ENCODE peak calls at places on chromosome 12, in five cellular contexts. C is testis, M is pancreas, H is aorta, N is OCI-LY7. D is an unnamed sample.

GRCh38 chr12:3189282-3189681 is 112.1 kb downstream of the TSPAN9 start:
- DNase-seq in C (no peak), M (no peak), H (no peak), N (no peak), D (no peak)

GRCh38 chr12:42180990-42181611 is 36.4 kb upstream of the GXYLT1 start:
- DNase-seq in C (no peak), M (no peak), H (no peak), N (no peak), D (no peak)

GRCh38 chr12:113049976-113050742 is 6.4 kb upstream of the DTX1 start:
- DNase-seq in C (peak; percentile 69), M (no peak), H (no peak), N (peak; percentile 85), D (no peak)

GRCh38 chr12:79662046-79662811 is 28.5 kb downstream of the PAWR start:
- DNase-seq in C (no peak), M (no peak), H (no peak), N (no peak), D (no peak)

GRCh38 chr12:16198884-16199283 is 78.6 kb downstream of the SLC15A5 start:
- DNase-seq in C (no peak), M (no peak), H (no peak), N (peak; percentile 98), D (no peak)

GRCh38 chr12:80551897-80552296 is 107.9 kb downstream of the PTPRQ start:
- DNase-seq in C (no peak), M (no peak), H (no peak), N (no peak), D (no peak)

GRCh38 chr12:104709692-104710435 is 248.2 kb downstream of the SLC41A2 start:
- DNase-seq in C (no peak), M (no peak), H (peak; percentile 19), N (no peak), D (no peak)

GRCh38 chr12:113700943-113701342 is 229.3 kb upstream of the LHX5 start:
- DNase-seq in C (no peak), M (no peak), H (no peak), N (no peak), D (no peak)

GRCh38 chr12:12181516-12181915 is 85.3 kb downstream of the LRP6 start:
- DNase-seq in C (no peak), M (no peak), H (no peak), N (no peak), D (no peak)

GRCh38 chr12:111393700-111394275 is 11.9 kb upstream of the SH2B3 start:
- DNase-seq in C (no peak), M (no peak), H (peak; percentile 85), N (no peak), D (no peak)

GRCh38 chr12:132366341-132366861 is 37.0 kb upstream of the GALNT9 start:
- DNase-seq in C (no peak), M (no peak), H (peak; percentile 30), N (no peak), D (no peak)

GRCh38 chr12:87953257-87953860 is 75.8 kb downstream of the C12orf50 start:
- DNase-seq in C (peak; percentile 25), M (no peak), H (no peak), N (peak; percentile 5), D (no peak)

GRCh38 chr12:113145720-113146551 is 3.6 kb upstream of the CFAP73 start:
- DNase-seq in C (no peak), M (no peak), H (no peak), N (no peak), D (no peak)

GRCh38 chr12:51714666-51715065 is 123.6 kb downstream of the SCN8A start:
- DNase-seq in C (no peak), M (no peak), H (no peak), N (no peak), D (no peak)

GRCh38 chr12:15050664-15051063 is 77.8 kb downstream of the PDE6H start:
- DNase-seq in C (no peak), M (no peak), H (no peak), N (no peak), D (no peak)

GRCh38 chr12:82682851-82683261 is 3.9 kb upstream of the TMTC2 start:
- DNase-seq in C (no peak), M (no peak), H (no peak), N (peak; percentile 54), D (no peak)

GRCh38 chr12:57475271-57476161 is 4.2 kb downstream of the ARHGAP9 start:
- DNase-seq in C (peak; percentile 66), M (no peak), H (peak; percentile 75), N (no peak), D (no peak)

GRCh38 chr12:114141916-114142564 is 175.9 kb upstream of the RBM19 start:
- DNase-seq in C (no peak), M (no peak), H (no peak), N (no peak), D (no peak)

GRCh38 chr12:12051668-12052067 is 19.1 kb upstream of the BCL2L14 start:
- DNase-seq in C (no peak), M (no peak), H (no peak), N (no peak), D (no peak)

GRCh38 chr12:3768911-3769447 is 16.1 kb upstream of the CRACR2A start:
- DNase-seq in C (no peak), M (no peak), H (no peak), N (no peak), D (no peak)

GRCh38 chr12:71312767-71313375 is 126.7 kb upstream of the LGR5 start:
- DNase-seq in C (no peak), M (no peak), H (no peak), N (no peak), D (no peak)

DNA sequence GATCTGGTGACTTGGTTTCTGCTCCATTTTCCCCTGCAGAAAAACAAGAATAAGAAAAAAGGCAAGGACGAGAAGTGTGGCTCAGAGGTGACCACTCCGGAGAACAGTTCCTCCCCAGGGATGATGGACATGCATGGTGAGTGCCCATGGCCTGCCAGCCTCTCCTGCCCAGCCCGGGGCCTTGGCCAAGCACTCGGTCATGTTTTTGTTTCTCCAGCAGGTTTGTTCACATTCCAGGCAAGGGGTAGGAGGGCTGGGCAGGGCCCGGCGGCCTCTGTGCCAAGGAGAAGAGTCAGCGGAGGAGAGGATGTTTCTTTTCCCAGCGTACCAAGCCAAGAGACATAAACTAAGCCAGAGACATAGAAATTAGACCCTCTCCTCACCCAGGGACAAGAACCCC is 13.6 kb downstream of the BCL7A start:
- DNase-seq in C (no peak), M (peak; percentile 58), H (no peak), N (no peak), D (no peak)
- H3K27ac ChIP-seq in C (no peak overlapping the region), M (no peak overlapping the region), H (peak overlapping the region; percentile 4), N (no peak overlapping the region), D (no peak overlapping the region)

GRCh38 chr12:46265102-46265501 is 3.7 kb downstream of the SLC38A1 start:
- DNase-seq in C (no peak), M (no peak), H (no peak), N (no peak), D (no peak)

GRCh38 chr12:46264057-46264456 is 4.8 kb downstream of the SLC38A1 start:
- DNase-seq in C (no peak), M (no peak), H (no peak), N (no peak), D (no peak)

GRCh38 chr12:46265734-46266133 is 3.1 kb downstream of the SLC38A1 start:
- DNase-seq in C (no peak), M (no peak), H (no peak), N (no peak), D (no peak)

GRCh38 chr12:46261658-46262057 is 7.2 kb downstream of the SLC38A1 start:
- DNase-seq in C (no peak), M (no peak), H (no peak), N (no peak), D (no peak)

DNA sequence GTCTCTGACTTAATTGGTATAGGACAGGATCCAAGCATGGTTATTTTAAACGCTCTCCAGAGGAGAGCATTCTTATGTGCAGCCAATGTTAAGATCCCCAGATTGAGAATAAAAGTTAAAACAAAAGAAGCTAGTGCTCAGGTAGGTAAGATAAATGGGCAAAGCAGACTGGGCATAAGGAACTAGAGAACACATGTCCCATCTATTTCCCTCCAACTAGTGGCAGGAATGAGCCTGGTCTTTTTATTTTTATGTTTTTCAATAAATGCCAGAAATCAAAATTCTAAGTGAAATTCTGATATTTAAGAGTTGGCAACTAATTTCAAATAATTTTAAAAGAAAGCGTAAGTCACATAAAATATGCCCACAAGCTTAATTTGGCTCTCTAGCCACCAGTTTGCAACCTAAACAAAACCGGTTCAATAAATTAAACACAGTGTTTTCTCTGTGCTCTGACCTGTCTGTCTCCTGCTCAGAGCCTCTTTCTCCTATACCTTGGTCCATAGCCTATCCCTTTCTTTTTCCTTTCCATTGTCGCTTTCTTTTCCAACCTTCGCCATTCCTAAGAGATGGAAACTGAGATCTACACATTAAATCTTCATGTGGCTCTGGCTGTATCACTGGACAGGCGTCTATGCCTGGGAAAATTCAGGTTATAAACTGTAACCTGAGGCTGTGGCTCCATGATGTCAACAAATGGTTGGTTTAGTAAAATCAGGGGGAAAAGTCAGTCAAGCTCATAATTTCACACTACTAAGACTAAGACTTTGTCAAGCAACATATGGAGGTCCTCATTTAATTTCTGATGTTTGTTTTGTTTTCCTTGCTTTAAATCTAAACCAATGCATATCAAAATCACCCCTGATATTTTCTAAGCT is 5.5 kb downstream of the SLC38A1 start:
- DNase-seq in C (no peak), M (no peak), H (no peak), N (no peak), D (no peak)
- H3K27ac ChIP-seq in C (no peak overlapping the region), M (no peak overlapping the region), H (no peak overlapping the region), N (no peak overlapping the region), D (no peak overlapping the region)

GRCh38 chr12:47715877-47716548 is 9.3 kb downstream of the ENDOU start:
- DNase-seq in C (no peak), M (no peak), H (no peak), N (no peak), D (no peak)

GRCh38 chr12:47717046-47717442 is 8.2 kb downstream of the ENDOU start:
- DNase-seq in C (no peak), M (no peak), H (no peak), N (no peak), D (no peak)

GRCh38 chr12:47717443-47718193 is 7.7 kb downstream of the ENDOU start:
- DNase-seq in C (peak; percentile 88), M (peak; percentile 74), H (peak; percentile 89), N (peak; percentile 52), D (peak; percentile 81)

GRCh38 chr12:47721431-47721973 is 3.8 kb downstream of the ENDOU start:
- DNase-seq in C (no peak), M (no peak), H (no peak), N (no peak), D (no peak)

DNA sequence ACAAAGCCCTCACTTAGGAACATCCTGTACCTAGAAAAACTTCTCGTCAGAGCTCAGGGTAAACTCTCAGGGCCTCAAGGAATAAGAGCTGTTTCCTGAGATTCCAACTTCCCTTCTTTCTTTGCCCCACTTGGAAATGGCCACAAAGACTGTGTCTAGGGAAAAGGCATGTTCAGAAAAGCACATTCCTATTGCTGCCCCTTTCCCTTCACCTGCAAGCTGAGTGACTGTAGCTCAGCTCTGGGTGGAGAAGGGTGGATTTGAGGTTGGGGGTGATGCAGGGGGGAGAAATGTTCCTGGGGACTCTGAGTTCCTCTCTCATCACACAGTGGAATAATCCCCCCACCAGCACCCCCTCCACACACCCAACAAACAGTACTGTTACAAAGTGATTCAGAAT is 6.8 kb downstream of the ENDOU start:
- DNase-seq in C (no peak), M (no peak), H (no peak), N (no peak), D (no peak)
- H3K27ac ChIP-seq in C (no peak overlapping the region), M (no peak overlapping the region), H (no peak overlapping the region), N (no peak overlapping the region), D (peak overlapping the region; percentile 91)

DNA sequence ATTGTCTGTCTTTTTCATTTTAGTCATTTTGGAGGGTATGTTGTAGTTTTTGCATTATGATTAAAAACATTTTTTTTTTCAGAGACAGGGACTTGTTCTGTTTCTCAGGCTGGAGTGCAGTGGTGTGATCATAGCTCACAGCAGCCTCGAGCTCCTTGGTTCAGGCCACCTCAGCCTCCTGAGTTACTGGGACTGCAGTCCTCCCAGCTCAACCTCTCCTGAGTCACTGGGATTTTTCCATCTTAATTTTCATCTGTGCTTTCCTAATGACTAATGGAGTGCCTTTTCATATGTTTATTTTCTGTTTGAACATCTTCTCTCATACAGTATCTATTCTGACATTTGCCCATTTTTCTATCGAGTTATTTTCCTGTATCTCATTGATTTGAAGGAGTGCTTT is 52.6 kb downstream of the DYRK2 start:
- DNase-seq in C (no peak), M (no peak), H (no peak), N (no peak), D (no peak)
- H3K27ac ChIP-seq in C (no peak overlapping the region), M (no peak overlapping the region), H (no peak overlapping the region), N (no peak overlapping the region), D (no peak overlapping the region)